ENCODE peak calls at places on chromosome 22, in four cellular contexts. R is stimulated activated naive CD8-positive, alpha-beta T cell treated with anti-CD3 and anti-CD28 coated beads, Interleukin-15, Interleukin-2, amounts not matched to agents 100 U/mL and 50 U/mL, for 24 hours; F is fibroblast of mammary gland; O is Right ventricle myocardium superior. V is an unnamed sample.

GRCh38 chr22:44202261-44202789 is 21.6 kb downstream of the PARVG start:
- DNase-seq in R (no peak), O (no peak), F (peak), V (no peak)

GRCh38 chr22:22199634-22200033 is 45.0 kb upstream of the VPREB1 start:
- DNase-seq in O (no peak), F (no peak), R (no peak), V (no peak)

GRCh38 chr22:43833286-43834240 is 21.5 kb upstream of the EFCAB6 start:
- DNase-seq in F (no peak), R (no peak), O (no peak), V (no peak)

GRCh38 chr22:19038728-19039447 is 83.3 kb downstream of the DGCR2 start:
- DNase-seq in O (no peak), F (no peak), R (no peak), V (peak)

GRCh38 chr22:42683599-42684283 is 34.5 kb upstream of the CYB5R3 start:
- DNase-seq in R (no peak), O (peak), F (peak), V (peak)

GRCh38 chr22:24155597-24156145 is 25.6 kb upstream of the SUSD2 start:
- DNase-seq in F (peak), R (peak), O (peak), V (peak)

GRCh38 chr22:33697640-33698039 is 222.6 kb downstream of the LARGE1 start:
- DNase-seq in O (no peak), R (no peak), F (peak), V (no peak)

GRCh38 chr22:32996702-32997101 is 61.5 kb downstream of the SYN3 start:
- DNase-seq in R (no peak), O (peak), F (peak), V (peak)